ENCODE peak calls at places on chromosomes 3 and 15, in six cellular contexts. One of them, this sample, is unnamed.
A peak's percentile ranks its signal among the peaks of the same experiment; 100 is the strongest.

GRCh38 chr3:126867526-126868200 is 115.3 kb upstream of the PLXNA1 start:
- DNase-seq in endothelial cell of umbilical vein: no peak
- DNase-seq in PC-3: no peak
- DNase-seq in DND-41: no peak
- DNase-seq in HCT116: no peak
- DNase-seq in GM23338: no peak
- DNase-seq in this sample: no peak

GRCh38 chr3:61844346-61844745 is 283.0 kb downstream of the PTPRG start:
- DNase-seq in endothelial cell of umbilical vein: no peak
- DNase-seq in PC-3: no peak
- DNase-seq in DND-41: no peak
- DNase-seq in HCT116: no peak
- DNase-seq in GM23338: no peak
- DNase-seq in this sample: no peak

GRCh38 chr15:82043130-82043673 is 2.6 kb downstream of the MEX3B start:
- DNase-seq in endothelial cell of umbilical vein: no peak
- DNase-seq in PC-3: no peak
- DNase-seq in DND-41: no peak
- DNase-seq in HCT116: no peak
- DNase-seq in GM23338: peak; percentile 74
- DNase-seq in this sample: peak; percentile 46

GRCh38 chr3:172839679-172840078 is 89.2 kb downstream of the ECT2 start:
- DNase-seq in endothelial cell of umbilical vein: no peak
- DNase-seq in PC-3: no peak
- DNase-seq in DND-41: no peak
- DNase-seq in HCT116: no peak
- DNase-seq in GM23338: no peak
- DNase-seq in this sample: no peak

GRCh38 chr3:47578119-47578630 is 490 bp downstream of the CSPG5 start:
- DNase-seq in endothelial cell of umbilical vein: no peak
- DNase-seq in PC-3: no peak
- DNase-seq in DND-41: no peak
- DNase-seq in HCT116: no peak
- DNase-seq in GM23338: peak; percentile 56
- DNase-seq in this sample: peak; percentile 59

GRCh38 chr15:81166949-81167816 is 29.5 kb upstream of the IL16 start:
- DNase-seq in endothelial cell of umbilical vein: no peak
- DNase-seq in PC-3: no peak
- DNase-seq in DND-41: no peak
- DNase-seq in HCT116: no peak
- DNase-seq in GM23338: no peak
- DNase-seq in this sample: no peak

GRCh38 chr3:6878731-6879130 is 17.8 kb downstream of the GRM7 start:
- DNase-seq in endothelial cell of umbilical vein: no peak
- DNase-seq in PC-3: no peak
- DNase-seq in DND-41: no peak
- DNase-seq in HCT116: no peak
- DNase-seq in GM23338: no peak
- DNase-seq in this sample: no peak

GRCh38 chr3:24199775-24200247 is 254.7 kb downstream of the NR1D2 start:
- DNase-seq in endothelial cell of umbilical vein: no peak
- DNase-seq in PC-3: no peak
- DNase-seq in DND-41: no peak
- DNase-seq in HCT116: no peak
- DNase-seq in GM23338: no peak
- DNase-seq in this sample: no peak

GRCh38 chr3:115862824-115863223 is 239.5 kb downstream of the GAP43 start:
- DNase-seq in endothelial cell of umbilical vein: no peak
- DNase-seq in PC-3: no peak
- DNase-seq in DND-41: no peak
- DNase-seq in HCT116: no peak
- DNase-seq in GM23338: peak; percentile 57
- DNase-seq in this sample: peak; percentile 27

GRCh38 chr3:193605876-193606275 is 12.9 kb downstream of the OPA1 start:
- DNase-seq in endothelial cell of umbilical vein: peak; percentile 64
- DNase-seq in PC-3: peak; percentile 88
- DNase-seq in DND-41: peak; percentile 64
- DNase-seq in HCT116: peak; percentile 56
- DNase-seq in GM23338: peak; percentile 92
- DNase-seq in this sample: peak; percentile 80

GRCh38 chr3:197331131-197331530 is 32.7 kb upstream of the DLG1 start:
- DNase-seq in endothelial cell of umbilical vein: no peak
- DNase-seq in PC-3: peak; percentile 23
- DNase-seq in DND-41: no peak
- DNase-seq in HCT116: peak; percentile 27
- DNase-seq in GM23338: peak; percentile 25
- DNase-seq in this sample: no peak

GRCh38 chr3:52779411-52780297 is 2.3 kb downstream of the ITIH1 start:
- DNase-seq in endothelial cell of umbilical vein: no peak
- DNase-seq in PC-3: no peak
- DNase-seq in DND-41: no peak
- DNase-seq in HCT116: no peak
- DNase-seq in GM23338: no peak
- DNase-seq in this sample: peak; percentile 0

GRCh38 chr3:63067999-63068645 is 192.9 kb upstream of the CADPS start:
- DNase-seq in endothelial cell of umbilical vein: peak; percentile 17
- DNase-seq in PC-3: peak; percentile 36
- DNase-seq in DND-41: peak; percentile 55
- DNase-seq in HCT116: no peak
- DNase-seq in GM23338: peak; percentile 80
- DNase-seq in this sample: peak; percentile 86

GRCh38 chr15:61951949-61952348 is 108.3 kb downstream of the VPS13C start:
- DNase-seq in endothelial cell of umbilical vein: peak; percentile 30
- DNase-seq in PC-3: peak; percentile 2
- DNase-seq in DND-41: no peak
- DNase-seq in HCT116: no peak
- DNase-seq in GM23338: no peak
- DNase-seq in this sample: no peak

GRCh38 chr15:29071193-29071906 is 185.6 kb downstream of the APBA2 start:
- DNase-seq in endothelial cell of umbilical vein: no peak
- DNase-seq in PC-3: no peak
- DNase-seq in DND-41: no peak
- DNase-seq in HCT116: no peak
- DNase-seq in GM23338: no peak
- DNase-seq in this sample: peak; percentile 18

GRCh38 chr15:92306662-92307061 is 87.0 kb upstream of the ST8SIA2 start:
- DNase-seq in endothelial cell of umbilical vein: no peak
- DNase-seq in PC-3: peak; percentile 11
- DNase-seq in DND-41: no peak
- DNase-seq in HCT116: peak; percentile 24
- DNase-seq in GM23338: peak; percentile 87
- DNase-seq in this sample: peak; percentile 76

GRCh38 chr3:195910499-195910845 is 2.1 kb upstream of the TNK2 start:
- DNase-seq in endothelial cell of umbilical vein: no peak
- DNase-seq in PC-3: no peak
- DNase-seq in DND-41: no peak
- DNase-seq in HCT116: no peak
- DNase-seq in GM23338: no peak
- DNase-seq in this sample: no peak

GRCh38 chr3:188330138-188330537 is 176.2 kb downstream of the LPP start:
- DNase-seq in endothelial cell of umbilical vein: no peak
- DNase-seq in PC-3: no peak
- DNase-seq in DND-41: no peak
- DNase-seq in HCT116: no peak
- DNase-seq in GM23338: no peak
- DNase-seq in this sample: no peak

DNA sequence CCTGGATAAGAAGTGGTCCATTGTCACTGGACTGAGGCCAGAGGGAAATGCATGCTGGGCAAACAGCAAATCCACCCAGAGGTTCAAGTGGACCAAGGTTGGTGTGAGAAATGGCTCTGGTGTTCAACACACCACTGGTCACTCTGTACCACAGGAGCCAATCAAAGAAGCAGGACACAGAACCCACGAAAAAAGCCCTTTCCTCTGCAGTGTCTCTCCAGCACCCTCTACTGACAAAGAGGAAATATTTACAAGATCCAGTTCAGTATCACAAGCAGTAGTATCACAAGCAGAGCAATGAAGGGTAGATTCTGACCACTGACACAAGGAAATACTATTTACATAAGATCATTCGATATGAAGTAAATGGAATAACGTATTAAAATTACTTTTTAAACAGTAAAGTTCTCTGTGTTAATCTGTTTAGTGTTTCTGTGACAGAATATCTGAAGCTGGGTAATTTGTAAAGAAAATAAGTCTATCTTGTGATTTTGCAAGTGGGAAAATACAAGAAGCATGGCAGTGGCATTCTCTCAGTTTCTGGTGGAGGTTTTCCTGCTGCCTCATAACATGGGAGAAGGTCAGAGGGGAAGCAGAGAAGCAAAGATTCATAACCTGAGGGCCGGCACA is 390.7 kb downstream of the EFHB start:
- DNase-seq in endothelial cell of umbilical vein: no peak
- DNase-seq in PC-3: peak; percentile 40
- DNase-seq in DND-41: no peak
- DNase-seq in HCT116: peak; percentile 1
- DNase-seq in GM23338: peak; percentile 76
- DNase-seq in this sample: peak; percentile 51
- TF ChIP-seq CTCF in endothelial cell of umbilical vein: no peak
- TF ChIP-seq CTCF in PC-3: peak; percentile 66
- TF ChIP-seq CTCF in DND-41: peak; percentile 67
- TF ChIP-seq CTCF in HCT116: no peak
- TF ChIP-seq CTCF in GM23338: peak; percentile 79
- TF ChIP-seq CTCF in this sample: peak; percentile 75

GRCh38 chr3:124362418-124362817 is 367.8 kb upstream of the UMPS start:
- DNase-seq in endothelial cell of umbilical vein: no peak
- DNase-seq in PC-3: no peak
- DNase-seq in DND-41: no peak
- DNase-seq in HCT116: no peak
- DNase-seq in GM23338: no peak
- DNase-seq in this sample: no peak

GRCh38 chr3:124363451-124363850 is 366.8 kb upstream of the UMPS start:
- DNase-seq in endothelial cell of umbilical vein: no peak
- DNase-seq in PC-3: peak; percentile 56
- DNase-seq in DND-41: no peak
- DNase-seq in HCT116: no peak
- DNase-seq in GM23338: no peak
- DNase-seq in this sample: no peak

GRCh38 chr3:124360626-124361025 is 368.7 kb upstream of the ROPN1 start:
- DNase-seq in endothelial cell of umbilical vein: no peak
- DNase-seq in PC-3: no peak
- DNase-seq in DND-41: no peak
- DNase-seq in HCT116: no peak
- DNase-seq in GM23338: peak; percentile 91
- DNase-seq in this sample: peak; percentile 80

GRCh38 chr3:124360140-124360539 is 368.2 kb upstream of the ROPN1 start:
- DNase-seq in endothelial cell of umbilical vein: no peak
- DNase-seq in PC-3: no peak
- DNase-seq in DND-41: no peak
- DNase-seq in HCT116: no peak
- DNase-seq in GM23338: no peak
- DNase-seq in this sample: no peak

GRCh38 chr3:124361566-124361965 is 368.7 kb upstream of the UMPS start:
- DNase-seq in endothelial cell of umbilical vein: no peak
- DNase-seq in PC-3: no peak
- DNase-seq in DND-41: no peak
- DNase-seq in HCT116: no peak
- DNase-seq in GM23338: no peak
- DNase-seq in this sample: no peak
- H3K27ac ChIP-seq in endothelial cell of umbilical vein: no peak overlapping the region
- H3K27ac ChIP-seq in PC-3: no peak overlapping the region
- H3K27ac ChIP-seq in DND-41: no peak overlapping the region
- H3K27ac ChIP-seq in HCT116: no peak overlapping the region
- H3K27ac ChIP-seq in GM23338: no peak overlapping the region
- H3K27ac ChIP-seq in this sample: no peak overlapping the region

GRCh38 chr3:49120096-49120437 is 556 bp downstream of the USP19 start:
- DNase-seq in endothelial cell of umbilical vein: peak; percentile 14
- DNase-seq in PC-3: no peak
- DNase-seq in DND-41: peak; percentile 16
- DNase-seq in HCT116: no peak
- DNase-seq in GM23338: peak; percentile 33
- DNase-seq in this sample: no peak

GRCh38 chr3:49120438-49121135 is at the start of gene USP19:
- DNase-seq in endothelial cell of umbilical vein: peak; percentile 94
- DNase-seq in PC-3: peak; percentile 94
- DNase-seq in DND-41: peak; percentile 96
- DNase-seq in HCT116: peak; percentile 81
- DNase-seq in GM23338: peak; percentile 97
- DNase-seq in this sample: peak; percentile 96

GRCh38 chr3:49122886-49123545 is 2.4 kb upstream of the USP19 start:
- DNase-seq in endothelial cell of umbilical vein: no peak
- DNase-seq in PC-3: no peak
- DNase-seq in DND-41: no peak
- DNase-seq in HCT116: no peak
- DNase-seq in GM23338: no peak
- DNase-seq in this sample: no peak

GRCh38 chr3:49122022-49122421 is 1.4 kb upstream of the USP19 start:
- DNase-seq in endothelial cell of umbilical vein: no peak
- DNase-seq in PC-3: no peak
- DNase-seq in DND-41: no peak
- DNase-seq in HCT116: no peak
- DNase-seq in GM23338: no peak
- DNase-seq in this sample: no peak

GRCh38 chr3:49121244-49121671 is 635 bp upstream of the USP19 start:
- DNase-seq in endothelial cell of umbilical vein: no peak
- DNase-seq in PC-3: no peak
- DNase-seq in DND-41: peak; percentile 22
- DNase-seq in HCT116: no peak
- DNase-seq in GM23338: no peak
- DNase-seq in this sample: no peak
- H2AFZ ChIP-seq in endothelial cell of umbilical vein: no peak overlapping the region
- H2AFZ ChIP-seq in PC-3: peak overlapping the region; percentile 55
- H2AFZ ChIP-seq in DND-41: peak overlapping the region; percentile 76
- H2AFZ ChIP-seq in HCT116: no peak overlapping the region
- H2AFZ ChIP-seq in GM23338: peak overlapping the region; percentile 84
- H2AFZ ChIP-seq in this sample: peak overlapping the region; percentile 74

GRCh38 chr3:129441215-129441614 is 1.2 kb downstream of the IFT122 start:
- DNase-seq in endothelial cell of umbilical vein: no peak
- DNase-seq in PC-3: no peak
- DNase-seq in DND-41: peak; percentile 28
- DNase-seq in HCT116: no peak
- DNase-seq in GM23338: no peak
- DNase-seq in this sample: no peak

GRCh38 chr3:129442947-129443346 is 2.9 kb downstream of the IFT122 start:
- DNase-seq in endothelial cell of umbilical vein: no peak
- DNase-seq in PC-3: no peak
- DNase-seq in DND-41: no peak
- DNase-seq in HCT116: no peak
- DNase-seq in GM23338: no peak
- DNase-seq in this sample: no peak

GRCh38 chr3:129442486-129442885 is 2.5 kb downstream of the IFT122 start:
- DNase-seq in endothelial cell of umbilical vein: peak; percentile 33
- DNase-seq in PC-3: no peak
- DNase-seq in DND-41: no peak
- DNase-seq in HCT116: no peak
- DNase-seq in GM23338: no peak
- DNase-seq in this sample: no peak

GRCh38 chr3:129440648-129441190 is 695 bp downstream of the IFT122 start:
- DNase-seq in endothelial cell of umbilical vein: peak; percentile 58
- DNase-seq in PC-3: no peak
- DNase-seq in DND-41: no peak
- DNase-seq in HCT116: no peak
- DNase-seq in GM23338: no peak
- DNase-seq in this sample: no peak

DNA sequence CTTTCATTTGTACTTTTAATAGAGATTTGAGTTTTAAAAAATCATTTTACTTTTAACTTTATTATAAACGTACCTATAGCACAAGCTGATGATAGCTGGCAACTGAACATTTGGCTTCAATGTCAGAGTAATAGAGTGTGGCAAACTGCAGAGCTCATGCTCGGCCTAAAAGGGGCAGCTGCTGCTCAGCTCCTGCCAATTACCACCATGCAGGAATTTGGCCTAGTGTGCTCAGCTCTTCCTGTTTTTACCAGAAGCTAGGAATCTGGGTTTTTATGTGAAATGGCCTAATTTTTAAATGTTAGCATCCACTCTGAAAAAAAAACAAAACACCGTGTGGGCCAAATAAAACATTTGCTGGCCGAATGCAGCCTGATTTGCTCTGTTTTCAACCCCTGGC is 1.8 kb downstream of the IFT122 start:
- DNase-seq in endothelial cell of umbilical vein: peak; percentile 90
- DNase-seq in PC-3: no peak
- DNase-seq in DND-41: no peak
- DNase-seq in HCT116: no peak
- DNase-seq in GM23338: no peak
- DNase-seq in this sample: no peak
- TF ChIP-seq CTCF in endothelial cell of umbilical vein: no peak
- TF ChIP-seq CTCF in PC-3: no peak
- TF ChIP-seq CTCF in DND-41: no peak
- TF ChIP-seq CTCF in HCT116: no peak
- TF ChIP-seq CTCF in GM23338: no peak
- TF ChIP-seq CTCF in this sample: no peak

This sample was measured in neural progenitor cell.